ENCODE peak calls at places on chromosomes 1 and 21, in four cellular contexts. S is amniotic stem cell, P is hepatocyte, J is left ventricle myocardium superior. T is an unnamed sample.

GRCh38 chr1:99180915-99181314 is 83.4 kb upstream of the PLPPR4 start:
- DNase-seq in P (no peak), S (no peak), J (no peak), T (no peak)

GRCh38 chr1:10664251-10664650 is 132.2 kb downstream of the CASZ1 start:
- DNase-seq in S (no peak), P (no peak), J (peak), T (no peak)

GRCh38 chr1:28830814-28831213 is 18.8 kb downstream of the OPRD1 start:
- DNase-seq in S (no peak), J (no peak), P (no peak), T (no peak)

GRCh38 chr1:27367160-27367650 is 444 bp upstream of the MAP3K6 start:
- DNase-seq in S (no peak), J (no peak), P (no peak), T (no peak)

GRCh38 chr1:178540646-178541045 is 27.7 kb downstream of the TEX35 start:
- DNase-seq in J (no peak), P (peak), S (peak), T (no peak)

GRCh38 chr1:213623103-213623581 is 364.6 kb upstream of the PROX1 start:
- DNase-seq in S (no peak), P (no peak), J (no peak), T (no peak)

GRCh38 chr1:201633811-201634210 is 94.9 kb downstream of the NAV1 start:
- DNase-seq in P (no peak), S (no peak), J (no peak), T (no peak)

GRCh38 chr1:32239335-32239734 is 7.7 kb upstream of the FAM167B start:
- DNase-seq in S (no peak), P (no peak), J (no peak), T (no peak)

GRCh38 chr1:3433076-3433475 is 21.4 kb upstream of the ARHGEF16 start:
- DNase-seq in P (no peak), J (no peak), S (no peak), T (no peak)

GRCh38 chr21:44024895-44025353 is 12.8 kb downstream of the TRAPPC10 start:
- DNase-seq in P (peak), S (no peak), J (peak), T (no peak)

GRCh38 chr1:40362699-40363098 is 10.8 kb upstream of the SMAP2 start:
- DNase-seq in P (no peak), J (no peak), S (no peak), T (no peak)

GRCh38 chr1:52955129-52955970 is 28.3 kb downstream of the SCP2 start:
- DNase-seq in P (peak), J (no peak), S (peak), T (no peak)

GRCh38 chr1:61282387-61282786 is 200.0 kb downstream of the NFIA start:
- DNase-seq in S (no peak), P (no peak), J (no peak), T (no peak)

GRCh38 chr1:180026556-180026955 is 71.9 kb downstream of the CEP350 start:
- DNase-seq in P (no peak), S (no peak), J (no peak), T (no peak)

GRCh38 chr1:208077232-208077751 is 166.4 kb upstream of the CD34 start:
- DNase-seq in J (no peak), P (no peak), S (no peak), T (no peak)

GRCh38 chr1:237386362-237387143 is 344.6 kb downstream of the RYR2 start:
- DNase-seq in J (no peak), P (peak), S (no peak), T (no peak)

GRCh38 chr1:74652711-74653131 is 20.9 kb downstream of the ERICH3 start:
- DNase-seq in J (no peak), S (no peak), P (peak), T (no peak)

GRCh38 chr1:41638086-41639024 is 153.9 kb upstream of the EDN2 start:
- DNase-seq in S (no peak), P (no peak), J (no peak), T (no peak)

GRCh38 chr1:41315482-41315823 is 45.8 kb upstream of the FOXO6 start:
- DNase-seq in J (no peak), P (no peak), S (no peak), T (no peak)

GRCh38 chr1:196143602-196144342 is 464.5 kb downstream of the KCNT2 start:
- DNase-seq in S (no peak), J (no peak), P (no peak), T (no peak)

GRCh38 chr1:3355894-3356826 is 98.3 kb upstream of the ARHGEF16 start:
- DNase-seq in P (peak), S (no peak), J (no peak), T (no peak)

GRCh38 chr1:15848929-15849774 is 1.6 kb downstream of the SPEN start:
- DNase-seq in J (peak), P (peak), S (peak), T (peak)

GRCh38 chr1:118158918-118159317 is 26.1 kb downstream of the SPAG17 start:
- DNase-seq in J (no peak), S (no peak), P (no peak), T (no peak)

GRCh38 chr1:6491480-6491962 is at the start of gene PLEKHG5:
- DNase-seq in S (peak), J (no peak), P (peak), T (no peak)